ENCODE peak calls at places on chromosomes 5 and 9, in four cellular contexts. I is spleen, Y is stomach, C is cardiac fibroblast. Z is an unnamed sample.

GRCh38 chr5:88813805-88814584 is 69.0 kb downstream of the MEF2C start:
- DNase-seq in I (no peak), Y (no peak), C (no peak), Z (no peak)

GRCh38 chr9:109418827-109419226 is 79.3 kb downstream of the PTPN3 start:
- DNase-seq in I (no peak), Y (no peak), C (no peak), Z (no peak)

GRCh38 chr9:16705121-16705604 is 165.3 kb downstream of the BNC2 start:
- DNase-seq in I (no peak), Y (peak), C (peak), Z (peak)

GRCh38 chr9:112174965-112175795 is at the start of gene SUSD1:
- DNase-seq in I (peak), Y (peak), C (no peak), Z (no peak)

GRCh38 chr5:73619606-73620334 is 6.2 kb upstream of the ARHGEF28 start:
- DNase-seq in I (no peak), Y (no peak), C (no peak), Z (no peak)

GRCh38 chr5:101136454-101136853 is 233.4 kb upstream of the ST8SIA4 start:
- DNase-seq in I (no peak), Y (no peak), C (no peak), Z (no peak)

GRCh38 chr5:138793481-138794010 is 40.3 kb downstream of the CTNNA1 start:
- DNase-seq in I (no peak), Y (no peak), C (peak), Z (no peak)

GRCh38 chr9:70406446-70406862 is 8.0 kb downstream of the KLF9 start:
- DNase-seq in I (no peak), Y (no peak), C (peak), Z (peak)

GRCh38 chr9:14270358-14271077 is 43.4 kb downstream of the NFIB start:
- DNase-seq in I (no peak), Y (no peak), C (peak), Z (peak)

GRCh38 chr5:151683936-151684586 is 2.7 kb downstream of the SPARC start:
- DNase-seq in I (no peak), Y (no peak), C (peak), Z (peak)

GRCh38 chr5:124398471-124398870 is 348.0 kb downstream of the ZNF608 start:
- DNase-seq in I (no peak), Y (no peak), C (no peak), Z (no peak)

GRCh38 chr5:2375291-2375690 is 376.2 kb downstream of the IRX2 start:
- DNase-seq in I (no peak), Y (no peak), C (no peak), Z (no peak)

GRCh38 chr9:4167040-4167671 is 132.7 kb downstream of the GLIS3 start:
- DNase-seq in I (no peak), Y (no peak), C (peak), Z (peak)

GRCh38 chr9:91495450-91495849 is 71.8 kb upstream of the NFIL3 start:
- DNase-seq in I (no peak), Y (no peak), C (peak), Z (peak)

GRCh38 chr5:138752341-138752950 is 779 bp upstream of the CTNNA1 start:
- DNase-seq in I (no peak), Y (no peak), C (peak), Z (peak)

GRCh38 chr5:73450672-73451217 is 2.2 kb upstream of the FOXD1 start:
- DNase-seq in I (no peak), Y (no peak), C (no peak), Z (no peak)

GRCh38 chr9:134655591-134656333 is 14.2 kb downstream of the COL5A1 start:
- DNase-seq in I (peak), Y (no peak), C (no peak), Z (no peak)

GRCh38 chr5:91245074-91245452 is 138.1 kb downstream of the ARRDC3 start:
- DNase-seq in I (no peak), Y (no peak), C (no peak), Z (no peak)

GRCh38 chr5:170783498-170784247 is at the start of gene GABRP:
- DNase-seq in I (no peak), Y (peak), C (no peak), Z (no peak)

GRCh38 chr9:130692365-130692764 is 1.2 kb upstream of the EXOSC2 start:
- DNase-seq in I (peak), Y (no peak), C (no peak), Z (no peak)
- TF ChIP-seq CTCF in I (no peak), Y (no peak), C (peak), Z (no peak)

GRCh38 chr5:5271606-5272321 is 131.6 kb downstream of the ADAMTS16 start:
- DNase-seq in I (no peak), Y (no peak), C (peak), Z (no peak)
- H3K4me3 ChIP-seq in I (peak), Y (peak), C (no peak), Z (peak)

GRCh38 chr9:38263534-38263933 is 129.0 kb upstream of the ALDH1B1 start:
- DNase-seq in I (no peak), Y (no peak), C (peak), Z (peak)
- TF ChIP-seq CTCF in I (no peak), Y (no peak), C (peak), Z (peak)

GRCh38 chr5:177553671-177554429 is 513 bp downstream of the FAM193B start:
- DNase-seq in I (peak), Y (peak), C (peak), Z (no peak)

GRCh38 chr5:177555228-177555627 is 865 bp upstream of the FAM193B start:
- DNase-seq in I (no peak), Y (no peak), C (no peak), Z (no peak)

GRCh38 chr5:177557041-177557647 is 2.8 kb upstream of the FAM193B start:
- DNase-seq in I (no peak), Y (no peak), C (no peak), Z (no peak)

GRCh38 chr5:177554474-177555111 is at the start of gene FAM193B:
- DNase-seq in I (peak), Y (peak), C (peak), Z (peak)

GRCh38 chr5:177555665-177556064 is 1.3 kb upstream of the FAM193B start:
- DNase-seq in I (no peak), Y (no peak), C (no peak), Z (no peak)
- H3K4me3 ChIP-seq in I (no peak), Y (no peak), C (no peak), Z (no peak)

DNA sequence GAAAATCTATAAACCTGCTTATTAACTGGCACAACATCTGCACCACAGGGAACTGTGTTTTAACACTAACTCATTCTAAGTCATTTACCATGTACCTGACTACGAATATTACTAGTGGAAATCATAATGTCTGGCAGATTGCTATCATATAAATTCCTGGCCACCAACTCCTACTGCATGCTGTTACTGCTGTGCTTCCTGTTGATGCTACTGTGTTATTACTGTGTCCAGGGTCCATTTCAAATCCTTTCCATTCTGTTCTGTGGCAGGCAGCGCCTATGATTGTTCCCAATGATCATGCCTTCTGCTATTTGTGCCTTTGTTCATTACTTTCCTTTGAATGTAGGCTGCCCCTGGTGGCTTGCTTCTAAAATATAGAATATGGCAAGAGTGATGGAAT is 4.7 kb upstream of the ZNF131 start:
- DNase-seq in I (no peak), Y (no peak), C (no peak), Z (no peak)
- TF ChIP-seq CTCF in I (no peak), Y (no peak), C (no peak), Z (no peak)

GRCh38 chr5:128895122-128895521 is 70.2 kb upstream of the SLC27A6 start:
- DNase-seq in I (no peak), Y (no peak), C (no peak), Z (no peak)
- H3K4me3 ChIP-seq in I (no peak), Y (no peak), C (no peak), Z (no peak)

GRCh38 chr5:38831909-38832308 is 13.9 kb upstream of the OSMR start:
- DNase-seq in I (no peak), Y (no peak), C (peak), Z (peak)
- TF ChIP-seq CTCF in I (peak), Y (no peak), C (peak), Z (peak)

Z was measured in fibroblast of pulmonary artery.